ENCODE peak calls at places on chromosomes 12 and 14, in ten cellular contexts. E is NCI-H1694 treated with DMSO at 0.1 percent for 48 hours; B is stimulated activated naive CD4-positive, alpha-beta T cell treated with Interleukin-2 at 50 U/mL for 16 hours; O is central memory CD4-positive, alpha-beta T cell; H is stimulated activated CD4-positive, alpha-beta T cell treated with anti-CD3 and anti-CD28 coated beads, Interleukin-4, amount 100 ng/mL, for 48 hours; S is T47D; W is CD8-positive, alpha-beta T cell; Q is NCI-H1105; G is HT-29; R is iPS-NIHi11. V is an unnamed sample.

GRCh38 chr12:31518680-31519227 is 72.2 kb downstream of the DENND5B start:
- DNase-seq in E (peak), B (no peak), O (no peak), H (no peak), S (no peak), W (no peak), Q (peak), G (no peak), R (peak), V (peak)

GRCh38 chr12:91786490-91787272 is 359.0 kb downstream of the BTG1 start:
- DNase-seq in E (no peak), B (no peak), O (no peak), H (no peak), S (no peak), W (no peak), Q (no peak), G (no peak), R (no peak), V (no peak)

GRCh38 chr14:28344381-28344780 is 422.2 kb upstream of the FOXG1 start:
- DNase-seq in E (no peak), B (no peak), O (no peak), H (no peak), S (no peak), W (no peak), Q (no peak), G (no peak), R (no peak), V (peak)

GRCh38 chr12:57240926-57241555 is 9.9 kb downstream of the STAC3 start:
- DNase-seq in E (peak), B (peak), O (no peak), H (no peak), S (no peak), W (no peak), Q (no peak), G (no peak), R (peak), V (peak)

GRCh38 chr14:102975662-102976061 is 53.2 kb downstream of the AMN start:
- DNase-seq in E (no peak), B (no peak), O (no peak), H (no peak), S (no peak), W (no peak), Q (no peak), G (no peak), R (peak), V (no peak)

GRCh38 chr14:94654071-94654974 is 42.1 kb downstream of the SERPINA3 start:
- DNase-seq in E (no peak), B (no peak), O (no peak), H (no peak), S (peak), W (no peak), Q (no peak), G (no peak), R (no peak), V (no peak)

GRCh38 chr14:103762011-103762410 is 46.4 kb downstream of the ZFYVE21 start:
- DNase-seq in E (no peak), B (no peak), O (no peak), H (no peak), S (no peak), W (no peak), Q (no peak), G (no peak), R (no peak), V (peak)

GRCh38 chr14:53967606-53968005 is 11.0 kb upstream of the BMP4 start:
- DNase-seq in E (no peak), B (no peak), O (no peak), H (no peak), S (peak), W (no peak), Q (no peak), G (peak), R (no peak), V (no peak)

GRCh38 chr12:53078425-53079225 is 565 bp downstream of the SPRYD3 start:
- DNase-seq in E (no peak), B (peak), O (peak), H (peak), S (peak), W (peak), Q (peak), G (peak), R (no peak), V (peak)

GRCh38 chr14:95255013-95255412 is 64.7 kb downstream of the CLMN start:
- DNase-seq in E (no peak), B (no peak), O (no peak), H (no peak), S (no peak), W (no peak), Q (no peak), G (no peak), R (no peak), V (no peak)